ENCODE peak calls at places on chromosomes 5 and 9, in nine cellular contexts. Z is left ventricle myocardium inferior; V is heart right ventricle; O is CD4-positive, CD25-positive, alpha-beta regulatory T cell; D is psoas muscle; Q is MM.1S; B is A673; X is breast epithelium; M is cardiac muscle cell. N is an unnamed sample. For H3K36me3, the result is how much of the 10 kb centered on the place peaks cover.

GRCh38 chr5:172055421-172055820 is 49.0 kb upstream of the FBXW11 start:
- DNase-seq in V (no peak), Z (no peak), Q (no peak), B (no peak), X (no peak), D (no peak), O (no peak), M (no peak), N (no peak)

GRCh38 chr9:114366334-114367128 is 21.3 kb downstream of the AKNA start:
- DNase-seq in V (no peak), M (no peak), B (peak), Q (peak), X (no peak), O (peak), Z (no peak), D (no peak), N (no peak)

GRCh38 chr5:109080896-109081295 is 328.9 kb downstream of the PJA2 start:
- DNase-seq in B (no peak), X (no peak), M (no peak), D (no peak), O (no peak), Z (no peak), Q (no peak), V (no peak), N (no peak)

GRCh38 chr9:70587143-70587710 is 172.8 kb upstream of the KLF9 start:
- DNase-seq in Z (no peak), D (no peak), Q (no peak), M (no peak), V (no peak), B (no peak), O (no peak), X (no peak), N (no peak)

GRCh38 chr5:36364473-36364872 is 62.8 kb upstream of the RANBP3L start:
- DNase-seq in Q (no peak), X (no peak), B (no peak), O (no peak), V (no peak), M (no peak), D (no peak), Z (no peak), N (no peak)

GRCh38 chr9:133458643-133459312 is 1.0 kb upstream of the CACFD1 start:
- DNase-seq in D (no peak), Z (no peak), M (no peak), B (no peak), Q (no peak), X (no peak), V (no peak), O (no peak), N (peak)

GRCh38 chr9:134959971-134960310 is 42.2 kb upstream of the FCN1 start:
- DNase-seq in B (no peak), D (peak), V (no peak), Q (no peak), M (no peak), O (no peak), X (no peak), Z (no peak), N (no peak)

GRCh38 chr9:14813336-14814020 is 90.9 kb upstream of the CER1 start:
- DNase-seq in V (no peak), M (no peak), Z (no peak), O (no peak), Q (no peak), D (no peak), B (peak), X (no peak), N (no peak)

GRCh38 chr5:150509992-150510391 is 2.1 kb downstream of the NDST1 start:
- DNase-seq in B (no peak), M (no peak), V (no peak), Q (no peak), X (no peak), Z (no peak), O (no peak), D (peak), N (no peak)

GRCh38 chr5:150507283-150508020 is 479 bp upstream of the NDST1 start:
- DNase-seq in O (no peak), Z (no peak), X (no peak), Q (no peak), B (no peak), V (no peak), D (no peak), M (no peak), N (no peak)

GRCh38 chr5:150506571-150507282 is 1.2 kb upstream of the NDST1 start:
- DNase-seq in B (no peak), X (peak), M (no peak), D (no peak), Q (no peak), O (no peak), Z (no peak), V (no peak), N (no peak)

GRCh38 chr5:150508828-150509227 is 897 bp downstream of the NDST1 start:
- DNase-seq in Z (no peak), M (no peak), B (no peak), X (no peak), Q (no peak), V (no peak), D (no peak), O (no peak), N (no peak)

DNA sequence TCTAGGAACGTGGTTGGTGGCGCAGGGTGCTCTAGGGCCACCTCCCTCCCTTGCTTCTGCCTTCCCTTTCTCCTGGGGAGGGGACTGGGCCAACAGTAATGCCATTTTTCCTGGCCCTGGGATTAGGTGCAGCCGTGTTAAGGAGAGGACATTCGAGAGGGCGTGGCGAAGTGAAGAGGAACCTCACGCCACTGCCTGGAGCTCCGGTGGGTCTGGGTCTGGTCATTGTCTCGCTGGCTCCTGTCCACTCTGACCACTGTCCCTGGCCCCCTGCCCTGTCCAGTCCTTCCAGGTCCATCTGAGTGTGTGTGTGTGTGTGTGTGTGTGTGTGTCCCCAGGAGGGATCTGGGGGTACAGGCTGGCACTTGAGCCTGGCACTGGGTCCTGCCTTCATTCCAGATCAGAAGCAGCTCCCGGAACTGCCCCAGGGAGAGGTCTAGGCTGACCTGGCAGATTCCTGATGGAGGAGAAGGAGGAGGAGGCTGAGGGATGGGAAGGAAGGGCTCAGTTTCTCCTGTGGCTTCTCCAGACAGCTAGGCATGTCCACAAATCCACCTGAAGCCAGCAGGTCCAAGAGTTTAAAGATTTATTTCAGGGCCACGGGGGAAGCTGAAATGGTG is at the start of gene NDST1:
- DNase-seq in V (no peak), X (peak), Z (no peak), M (no peak), O (no peak), B (no peak), D (no peak), Q (no peak), N (no peak)
- H3K27ac ChIP-seq in V (no peak), X (peak), Z (peak), M (peak), O (no peak), B (no peak), D (peak), Q (no peak), N (peak)

DNA sequence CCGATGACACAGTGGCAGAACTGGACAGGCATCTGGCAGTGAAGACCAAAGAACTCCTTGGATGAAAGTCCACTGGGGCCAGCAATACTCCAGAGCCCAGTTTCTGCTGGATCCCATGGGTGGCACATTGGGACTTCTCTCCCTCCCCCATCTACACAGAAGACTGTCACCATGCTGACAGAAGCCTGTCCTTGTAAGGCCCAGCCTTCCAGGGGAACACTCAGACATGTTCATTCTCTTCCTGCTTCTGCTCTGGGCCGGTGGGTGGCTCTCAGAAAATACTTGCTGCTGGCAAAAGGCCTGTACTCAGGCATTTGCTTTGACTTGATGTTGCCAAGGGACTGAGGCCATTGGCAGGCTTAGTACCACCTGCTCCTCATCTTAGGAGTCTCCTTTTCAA is 48.3 kb upstream of the PTGS1 start:
- DNase-seq in M (no peak), B (no peak), X (no peak), O (no peak), D (no peak), Q (no peak), V (no peak), Z (no peak), N (no peak)
- H3K36me3 ChIP-seq in M (under half), B (under half), X (under half), O (under half), D (under half), Q (under half), V (half or more), Z (under half), N (under half)

DNA sequence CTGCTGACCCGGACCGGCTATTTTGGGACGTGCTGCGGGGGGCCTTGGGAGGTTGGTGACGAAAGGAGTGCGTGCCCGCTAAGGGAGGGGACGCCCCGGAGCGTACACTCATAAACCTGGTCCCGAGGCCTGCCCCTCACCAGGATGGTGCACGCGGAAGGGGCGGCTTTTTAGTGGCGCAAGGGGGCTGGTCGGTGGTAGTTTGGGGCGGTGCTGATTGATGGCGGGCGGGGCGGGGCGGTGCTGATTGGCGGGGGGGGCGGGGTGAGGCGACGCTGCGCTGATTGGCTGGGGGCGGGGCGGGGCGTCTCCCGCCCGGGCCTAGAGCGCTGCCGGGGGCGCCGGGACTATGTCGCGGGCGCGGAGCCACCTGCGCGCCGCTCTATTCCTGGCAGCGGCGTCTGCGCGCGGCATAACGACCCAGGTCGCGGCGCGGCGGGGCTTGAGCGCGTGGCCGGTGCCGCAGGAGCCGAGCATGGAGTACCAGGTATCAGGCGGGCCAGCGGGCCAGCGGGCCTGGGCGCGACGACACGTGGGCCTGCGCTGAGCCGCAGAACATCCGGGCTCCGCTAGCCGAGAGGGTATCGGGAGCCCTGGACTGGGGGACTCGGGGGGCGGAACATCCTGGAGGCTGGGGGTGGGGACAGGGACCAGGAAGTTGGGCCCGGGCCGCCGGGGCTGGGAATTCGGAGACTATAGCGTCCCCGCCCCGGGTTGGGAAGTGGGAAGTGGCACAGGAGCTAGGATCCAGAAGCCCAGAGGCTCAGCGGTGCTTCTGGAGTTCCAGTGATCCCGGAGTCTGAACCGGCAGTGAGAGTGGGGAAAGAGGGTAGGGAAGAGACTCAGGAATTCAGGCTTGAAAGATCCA is at the start of gene FPGS:
- DNase-seq in B (peak), O (peak), M (peak), D (peak), X (peak), Z (peak), Q (peak), V (peak), N (peak)
- H3K27ac ChIP-seq in B (peak), O (peak), M (peak), D (peak), X (peak), Z (peak), Q (peak), V (peak), N (peak)

GRCh38 chr9:136335296-136336155 is 8.2 kb downstream of the GPSM1 start:
- DNase-seq in B (no peak), Z (no peak), X (no peak), V (no peak), D (no peak), Q (no peak), O (no peak), M (no peak), N (no peak)

GRCh38 chr9:136337416-136338395 is 10.4 kb downstream of the GPSM1 start:
- DNase-seq in M (no peak), O (no peak), Z (no peak), B (no peak), X (no peak), D (no peak), Q (no peak), V (no peak), N (no peak)

GRCh38 chr9:136334541-136334940 is 7.2 kb downstream of the GPSM1 start:
- DNase-seq in Q (no peak), V (no peak), M (no peak), B (no peak), Z (no peak), O (no peak), D (no peak), X (no peak), N (no peak)

GRCh38 chr9:136336881-136337280 is 9.5 kb downstream of the GPSM1 start:
- DNase-seq in M (no peak), O (no peak), X (no peak), Z (no peak), V (no peak), Q (no peak), D (no peak), B (no peak), N (no peak)

GRCh38 chr9:136336156-136336860 is 9.0 kb downstream of the GPSM1 start:
- DNase-seq in Q (no peak), V (no peak), O (no peak), X (no peak), D (no peak), Z (no peak), B (no peak), M (no peak), N (no peak)
- H3K36me3 ChIP-seq in Q (under half), V (under half), O (under half), X (under half), D (under half), Z (under half), B (under half), M (under half), N (under half)

N was measured in left lung.